ENCODE peak calls at places on chromosomes 13 and 19, in five cellular contexts. I, X, L, Z and N are unnamed samples.
A peak's percentile ranks its signal among the peaks of the same experiment; 100 is the strongest.

GRCh38 chr19:39212377-39212742 is 8.3 kb upstream of the SYCN start:
- DNase-seq in I (peak; percentile 42), X (no peak), L (peak; percentile 43), Z (peak; percentile 36), N (peak; percentile 34)

GRCh38 chr19:35328851-35329285 is at the start of gene CD22:
- DNase-seq in I (no peak), X (no peak), L (no peak), Z (no peak), N (no peak)

GRCh38 chr19:1076951-1077350 is 10.0 kb downstream of the ARHGAP45 start:
- DNase-seq in I (peak; percentile 95), X (no peak), L (peak; percentile 75), Z (no peak), N (peak; percentile 90)

GRCh38 chr13:104937881-104938280 is 1597.6 kb downstream of the EFNB2 start:
- DNase-seq in I (no peak), X (no peak), L (no peak), Z (no peak), N (no peak)

GRCh38 chr13:54859827-54860226 is 1831.2 kb downstream of the OLFM4 start:
- DNase-seq in I (no peak), X (no peak), L (no peak), Z (no peak), N (no peak)

GRCh38 chr13:109345433-109345941 is 440.9 kb downstream of the IRS2 start:
- DNase-seq in I (no peak), X (no peak), L (no peak), Z (peak; percentile 86), N (no peak)

GRCh38 chr19:6720369-6721112 is at the start of gene C3:
- DNase-seq in I (no peak), X (no peak), L (no peak), Z (peak; percentile 88), N (no peak)

GRCh38 chr13:102011539-102011938 is 390.3 kb downstream of the FGF14 start:
- DNase-seq in I (no peak), X (peak; percentile 61), L (no peak), Z (no peak), N (no peak)

GRCh38 chr13:50244913-50245574 is 229.8 kb downstream of the KCNRG start:
- DNase-seq in I (no peak), X (no peak), L (peak; percentile 32), Z (peak; percentile 88), N (no peak)

GRCh38 chr19:55588738-55589137 is 8.1 kb upstream of the ZNF579 start:
- DNase-seq in I (no peak), X (no peak), L (no peak), Z (no peak), N (no peak)

GRCh38 chr13:77323858-77324257 is 3.0 kb downstream of the MYCBP2 start:
- DNase-seq in I (no peak), X (no peak), L (no peak), Z (no peak), N (no peak)

GRCh38 chr19:34193439-34193838 is 21.1 kb downstream of the LSM14A start:
- DNase-seq in I (no peak), X (no peak), L (no peak), Z (no peak), N (no peak)

GRCh38 chr13:101655435-101655834 is 203.0 kb downstream of the ITGBL1 start:
- DNase-seq in I (no peak), X (no peak), L (no peak), Z (no peak), N (no peak)

GRCh38 chr13:112803422-112803821 is 113.6 kb downstream of the ATP11A start:
- DNase-seq in I (no peak), X (no peak), L (no peak), Z (no peak), N (no peak)

GRCh38 chr19:12365094-12365371 is 450 bp downstream of the ZNF442 start:
- DNase-seq in I (no peak), X (no peak), L (no peak), Z (peak; percentile 49), N (no peak)

GRCh38 chr19:32863841-32864240 is 5.7 kb downstream of the SLC7A9 start:
- DNase-seq in I (no peak), X (no peak), L (no peak), Z (no peak), N (no peak)

GRCh38 chr13:73039201-73040108 is 19.4 kb upstream of the KLF5 start:
- DNase-seq in I (no peak), X (no peak), L (no peak), Z (no peak), N (no peak)

GRCh38 chr19:34165295-34165738 is 7.0 kb upstream of the LSM14A start:
- DNase-seq in I (no peak), X (no peak), L (no peak), Z (no peak), N (no peak)

GRCh38 chr19:3450796-3451411 is 29.4 kb downstream of the SMIM24 start:
- DNase-seq in I (no peak), X (no peak), L (no peak), Z (peak; percentile 100), N (no peak)

GRCh38 chr19:40396886-40397567 is 7.0 kb upstream of the HIPK4 start:
- DNase-seq in I (no peak), X (no peak), L (no peak), Z (no peak), N (no peak)

GRCh38 chr19:36672368-36672767 is 5.7 kb upstream of the ZNF461 start:
- DNase-seq in I (no peak), X (no peak), L (no peak), Z (no peak), N (no peak)

GRCh38 chr19:18118420-18119242 is 21.1 kb downstream of the MAST3 start:
- DNase-seq in I (no peak), X (no peak), L (no peak), Z (peak; percentile 24), N (no peak)

GRCh38 chr13:33870046-33870668 is 52.2 kb downstream of the RFC3 start:
- DNase-seq in I (no peak), X (peak; percentile 19), L (no peak), Z (no peak), N (no peak)

GRCh38 chr13:29861694-29862110 is 11.3 kb upstream of the UBL3 start:
- DNase-seq in I (no peak), X (no peak), L (no peak), Z (peak; percentile 98), N (no peak)

GRCh38 chr19:708154-709141 is at the start of gene PALM:
- DNase-seq in I (no peak), X (no peak), L (no peak), Z (no peak), N (no peak)

GRCh38 chr13:66102864-66103263 is 1127.3 kb downstream of the PCDH9 start:
- DNase-seq in I (no peak), X (no peak), L (no peak), Z (peak; percentile 27), N (no peak)

GRCh38 chr19:18764591-18765051 is 26.5 kb downstream of the COMP start:
- DNase-seq in I (no peak), X (no peak), L (no peak), Z (peak; percentile 81), N (no peak)

GRCh38 chr19:8609210-8610040 is 1.1 kb downstream of the ADAMTS10 start:
- DNase-seq in I (no peak), X (no peak), L (peak; percentile 41), Z (peak; percentile 16), N (no peak)

GRCh38 chr19:7888145-7888825 is at the start of gene LRRC8E:
- DNase-seq in I (no peak), X (no peak), L (peak; percentile 77), Z (peak; percentile 87), N (no peak)

GRCh38 chr13:84131249-84131648 is 249.0 kb upstream of the SLITRK1 start:
- DNase-seq in I (no peak), X (no peak), L (no peak), Z (no peak), N (no peak)

GRCh38 chr19:13099073-13099999 is 3.3 kb downstream of the LYL1 start:
- DNase-seq in I (peak; percentile 80), X (no peak), L (peak; percentile 81), Z (peak; percentile 80), N (peak; percentile 71)

GRCh38 chr13:21703846-21704245 is 33.0 kb downstream of the FGF9 start:
- DNase-seq in I (no peak), X (no peak), L (no peak), Z (peak; percentile 16), N (no peak)